ENCODE peak calls at places on chromosomes 6 and 20, in four cellular contexts. Z is A549, D is tibial nerve, M is H1. Y is an unnamed sample. For H3K9me3, the result is how much of the 10 kb centered on the place peaks cover.

GRCh38 chr6:63372951-63373533 is 53.3 kb upstream of the LGSN start:
- DNase-seq in D (no peak), M (no peak), Z (peak), Y (no peak)

GRCh38 chr6:41505084-41506049 is 40.8 kb upstream of the FOXP4 start:
- DNase-seq in D (peak), M (no peak), Z (no peak), Y (peak)

GRCh38 chr6:25684565-25684964 is 32.5 kb downstream of the SCGN start:
- DNase-seq in M (no peak), D (no peak), Z (no peak), Y (no peak)

GRCh38 chr20:25309395-25310267 is 61.7 kb downstream of the PYGB start:
- DNase-seq in D (peak), M (no peak), Z (peak), Y (no peak)

GRCh38 chr20:24670981-24671380 is 201.6 kb downstream of the SYNDIG1 start:
- DNase-seq in M (no peak), D (no peak), Z (no peak), Y (no peak)

GRCh38 chr6:134437376-134437775 is 119.5 kb upstream of the SGK1 start:
- DNase-seq in M (no peak), D (no peak), Z (peak), Y (no peak)

GRCh38 chr6:45900808-45901752 is 114.6 kb downstream of the CLIC5 start:
- DNase-seq in D (peak), Z (no peak), M (peak), Y (peak)

GRCh38 chr6:127111526-127111925 is 6.9 kb upstream of the RSPO3 start:
- DNase-seq in D (no peak), M (no peak), Z (peak), Y (no peak)

GRCh38 chr6:70846207-70846835 is 110.5 kb downstream of the B3GAT2 start:
- DNase-seq in Z (no peak), D (no peak), M (no peak), Y (no peak)

GRCh38 chr6:159461998-159462397 is 231.0 kb downstream of the SOD2 start:
- DNase-seq in D (no peak), M (no peak), Z (no peak), Y (no peak)

GRCh38 chr20:38935285-38935684 is 9.1 kb downstream of the FAM83D start:
- DNase-seq in M (no peak), Z (peak), D (no peak), Y (no peak)

GRCh38 chr6:134183844-134184243 is 131.4 kb upstream of the SLC2A12 start:
- DNase-seq in D (no peak), Z (no peak), M (no peak), Y (no peak)

GRCh38 chr6:116280161-116280959 is 630 bp upstream of the TSPYL1 start:
- DNase-seq in D (no peak), M (no peak), Z (peak), Y (no peak)

GRCh38 chr6:139429559-139430150 is 55.2 kb upstream of the CITED2 start:
- DNase-seq in Z (no peak), M (no peak), D (no peak), Y (no peak)

GRCh38 chr6:106608080-106608668 is 21.1 kb downstream of the RTN4IP1 start:
- DNase-seq in M (no peak), Z (peak), D (peak), Y (no peak)

GRCh38 chr6:111992851-111993250 is 61.1 kb upstream of the CCN6 start:
- DNase-seq in M (no peak), D (no peak), Z (no peak), Y (no peak)

GRCh38 chr6:139394027-139394649 is 19.7 kb upstream of the CITED2 start:
- DNase-seq in M (no peak), Z (no peak), D (no peak), Y (peak)

GRCh38 chr6:3380344-3381232 is 76.3 kb downstream of the SLC22A23 start:
- DNase-seq in D (no peak), Z (no peak), M (no peak), Y (no peak)
- TF ChIP-seq EP300 in D (no peak), Z (no peak), M (no peak), Y (no peak)

DNA sequence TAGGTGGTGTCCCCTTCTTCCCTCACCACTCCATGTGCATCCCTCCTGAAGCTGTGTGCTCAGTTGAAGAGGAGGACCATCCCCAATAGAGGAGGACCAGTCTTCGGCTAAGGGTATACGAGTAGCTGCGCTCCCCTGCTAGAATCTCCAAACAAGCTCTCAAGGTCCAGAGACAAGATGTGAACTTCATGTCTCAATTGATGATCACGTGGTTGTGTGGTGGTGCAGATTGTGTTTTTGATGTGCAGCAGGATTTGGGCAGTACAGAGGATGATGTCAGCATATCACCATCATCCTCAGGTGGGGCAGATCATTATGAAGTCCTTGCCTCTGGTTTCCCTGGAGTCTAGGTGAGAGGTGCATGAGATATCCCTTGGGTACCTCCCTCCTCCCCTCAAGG is 20.0 kb upstream of the DDR1 start:
- DNase-seq in D (no peak), Z (no peak), M (no peak), Y (no peak)
- H3K9me3 ChIP-seq in D (under half), Z (under half), M (under half), Y (under half)

GRCh38 chr6:52595000-52595795 is 18.3 kb upstream of the TRAM2 start:
- DNase-seq in D (peak), M (no peak), Z (no peak), Y (no peak)
- H3K27ac ChIP-seq in D (peak), M (no peak), Z (peak), Y (peak)

GRCh38 chr6:12296604-12297003 is 6.4 kb downstream of the EDN1 start:
- DNase-seq in M (no peak), Z (no peak), D (no peak), Y (no peak)
- TF ChIP-seq EP300 in M (no peak), Z (no peak), D (no peak), Y (no peak)

GRCh38 chr6:30861257-30862048 is 22.9 kb upstream of the DDR1 start:
- DNase-seq in D (no peak), M (no peak), Z (no peak), Y (no peak)

GRCh38 chr6:30849903-30850651 is 34.2 kb upstream of the DDR1 start:
- DNase-seq in M (no peak), Z (no peak), D (no peak), Y (no peak)

GRCh38 chr6:30854641-30855040 is 29.7 kb upstream of the DDR1 start:
- DNase-seq in Z (no peak), M (no peak), D (no peak), Y (no peak)

GRCh38 chr6:30857537-30857936 is 26.8 kb upstream of the DDR1 start:
- DNase-seq in D (no peak), M (no peak), Z (no peak), Y (no peak)

GRCh38 chr6:30855429-30856069 is 28.8 kb upstream of the DDR1 start:
- DNase-seq in D (no peak), Z (no peak), M (no peak), Y (no peak)
- H3K9me3 ChIP-seq in D (under half), Z (under half), M (under half), Y (under half)

GRCh38 chr20:9160760-9161159 is 91.9 kb downstream of the PLCB4 start:
- DNase-seq in Z (no peak), D (no peak), M (no peak), Y (no peak)
- H3K27ac ChIP-seq in Z (no peak), D (peak), M (no peak), Y (no peak)

GRCh38 chr6:72691298-72691697 is 69.4 kb downstream of the KCNQ5 start:
- DNase-seq in M (no peak), Z (no peak), D (no peak), Y (no peak)
- TF ChIP-seq EP300 in M (no peak), Z (no peak), D (no peak), Y (no peak)

Y was measured in esophagus muscularis mucosa.